ENCODE peak calls at places on chromosome 7, in eight cellular contexts. I, P, Q, N, S, Y, O and M are unnamed samples.

GRCh38 chr7:85719981-85720963 is 533.4 kb upstream of the SEMA3D start:
- DNase-seq in I (peak), P (peak), Q (no peak), N (peak), S (no peak), Y (no peak), O (no peak), M (peak)

GRCh38 chr7:101124376-101125056 is 2.4 kb upstream of the SERPINE1 start:
- DNase-seq in I (peak), P (peak), Q (no peak), N (peak), S (no peak), Y (no peak), O (no peak), M (no peak)

GRCh38 chr7:123823898-123824753 is 20.8 kb upstream of the HYAL4 start:
- DNase-seq in I (no peak), P (no peak), Q (no peak), N (no peak), S (no peak), Y (no peak), O (no peak), M (no peak)

GRCh38 chr7:143172354-143172753 is 10.9 kb upstream of the TAS2R39 start:
- DNase-seq in I (peak), P (peak), Q (peak), N (peak), S (no peak), Y (no peak), O (no peak), M (no peak)

GRCh38 chr7:121931149-121931922 is 58.4 kb downstream of the PTPRZ1 start:
- DNase-seq in I (no peak), P (no peak), Q (no peak), N (no peak), S (no peak), Y (no peak), O (no peak), M (no peak)

GRCh38 chr7:133052357-133052756 is 29.5 kb downstream of the CHCHD3 start:
- DNase-seq in I (peak), P (peak), Q (no peak), N (no peak), S (no peak), Y (no peak), O (no peak), M (no peak)

GRCh38 chr7:106644999-106645398 is 16.0 kb downstream of the CCDC71L start:
- DNase-seq in I (no peak), P (no peak), Q (peak), N (no peak), S (no peak), Y (no peak), O (no peak), M (no peak)

GRCh38 chr7:137462074-137462715 is 118.7 kb upstream of the PTN start:
- DNase-seq in I (peak), P (peak), Q (no peak), N (no peak), S (no peak), Y (no peak), O (no peak), M (no peak)

GRCh38 chr7:129489491-129489890 is 12.8 kb upstream of the SMKR1 start:
- DNase-seq in I (peak), P (peak), Q (no peak), N (no peak), S (no peak), Y (no peak), O (no peak), M (no peak)

GRCh38 chr7:65554-65953 is 126.8 kb upstream of the FAM20C start:
- DNase-seq in I (peak), P (no peak), Q (peak), N (no peak), S (no peak), Y (no peak), O (no peak), M (no peak)

GRCh38 chr7:70165477-70166170 is 567.3 kb downstream of the AUTS2 start:
- DNase-seq in I (no peak), P (no peak), Q (no peak), N (no peak), S (no peak), Y (no peak), O (no peak), M (no peak)

GRCh38 chr7:142231716-142232115 is 26.1 kb downstream of the PRSS58 start:
- DNase-seq in I (no peak), P (no peak), Q (no peak), N (no peak), S (no peak), Y (no peak), O (peak), M (no peak)

GRCh38 chr7:100974021-100974420 is 4.7 kb downstream of the MUC12 start:
- DNase-seq in I (peak), P (no peak), Q (no peak), N (no peak), S (no peak), Y (no peak), O (no peak), M (no peak)

GRCh38 chr7:44935583-44935982 is 43.2 kb downstream of the MYO1G start:
- DNase-seq in I (no peak), P (no peak), Q (no peak), N (no peak), S (no peak), Y (no peak), O (no peak), M (no peak)

GRCh38 chr7:901388-902154 is 25.2 kb downstream of the GET4 start:
- DNase-seq in I (peak), P (peak), Q (peak), N (peak), S (no peak), Y (no peak), O (peak), M (peak)

GRCh38 chr7:57199252-57199651 is 67.0 kb upstream of the ZNF479 start:
- DNase-seq in I (no peak), P (no peak), Q (no peak), N (no peak), S (no peak), Y (no peak), O (no peak), M (no peak)

GRCh38 chr7:64101126-64101942 is 56.1 kb downstream of the ZNF727 start:
- DNase-seq in I (no peak), P (no peak), Q (no peak), N (no peak), S (no peak), Y (no peak), O (no peak), M (no peak)

GRCh38 chr7:105352018-105352612 is 36.6 kb downstream of the SRPK2 start:
- DNase-seq in I (peak), P (peak), Q (peak), N (no peak), S (peak), Y (no peak), O (no peak), M (no peak)

GRCh38 chr7:11206131-11206921 is 232.7 kb downstream of the PHF14 start:
- DNase-seq in I (no peak), P (no peak), Q (no peak), N (no peak), S (no peak), Y (no peak), O (no peak), M (no peak)

GRCh38 chr7:137130751-137131158 is 212.8 kb downstream of the PTN start:
- DNase-seq in I (peak), P (peak), Q (no peak), N (no peak), S (no peak), Y (no peak), O (no peak), M (peak)

GRCh38 chr7:38858281-38858884 is 50.6 kb downstream of the VPS41 start:
- DNase-seq in I (peak), P (no peak), Q (no peak), N (peak), S (no peak), Y (no peak), O (no peak), M (peak)